ENCODE peak calls at places on chromosomes 13 and 19, in six cellular contexts. One of them, this sample, is unnamed.

GRCh38 chr13:43783820-43784219 is 3.0 kb downstream of the ENOX1 start:
- DNase-seq in CD8-positive, alpha-beta T cell: no peak
- DNase-seq in hepatocyte: peak; percentile 28
- DNase-seq in CD8-positive, alpha-beta memory T cell: no peak
- DNase-seq in tibial nerve: no peak
- DNase-seq in gastrocnemius medialis: no peak
- DNase-seq in this sample: no peak

GRCh38 chr13:94656766-94657165 is 55.1 kb downstream of the GPR180 start:
- DNase-seq in tibial nerve: no peak
- DNase-seq in hepatocyte: peak; percentile 23
- DNase-seq in CD8-positive, alpha-beta memory T cell: no peak
- DNase-seq in CD8-positive, alpha-beta T cell: no peak
- DNase-seq in gastrocnemius medialis: no peak
- DNase-seq in this sample: no peak

GRCh38 chr19:30344446-30345425 is 27.4 kb upstream of the ZNF536 start:
- DNase-seq in tibial nerve: no peak
- DNase-seq in CD8-positive, alpha-beta memory T cell: no peak
- DNase-seq in gastrocnemius medialis: no peak
- DNase-seq in CD8-positive, alpha-beta T cell: no peak
- DNase-seq in hepatocyte: no peak
- DNase-seq in this sample: no peak

GRCh38 chr19:49347835-49348234 is 12.6 kb downstream of the CD37 start:
- DNase-seq in tibial nerve: peak; percentile 48
- DNase-seq in CD8-positive, alpha-beta memory T cell: no peak
- DNase-seq in gastrocnemius medialis: no peak
- DNase-seq in CD8-positive, alpha-beta T cell: no peak
- DNase-seq in hepatocyte: peak; percentile 23
- DNase-seq in this sample: no peak

GRCh38 chr19:5358173-5358800 is 17.7 kb upstream of the PTPRS start:
- DNase-seq in hepatocyte: no peak
- DNase-seq in CD8-positive, alpha-beta memory T cell: no peak
- DNase-seq in CD8-positive, alpha-beta T cell: no peak
- DNase-seq in tibial nerve: no peak
- DNase-seq in gastrocnemius medialis: no peak
- DNase-seq in this sample: no peak

GRCh38 chr13:83618966-83619365 is 263.3 kb downstream of the SLITRK1 start:
- DNase-seq in CD8-positive, alpha-beta memory T cell: no peak
- DNase-seq in CD8-positive, alpha-beta T cell: no peak
- DNase-seq in gastrocnemius medialis: no peak
- DNase-seq in tibial nerve: no peak
- DNase-seq in hepatocyte: no peak
- DNase-seq in this sample: no peak

GRCh38 chr13:102872131-102872530 is 26.3 kb downstream of the ERCC5 start:
- DNase-seq in CD8-positive, alpha-beta T cell: no peak
- DNase-seq in tibial nerve: no peak
- DNase-seq in CD8-positive, alpha-beta memory T cell: no peak
- DNase-seq in hepatocyte: no peak
- DNase-seq in gastrocnemius medialis: no peak
- DNase-seq in this sample: no peak

GRCh38 chr19:5369962-5370367 is 29.4 kb upstream of the PTPRS start:
- DNase-seq in tibial nerve: no peak
- DNase-seq in CD8-positive, alpha-beta memory T cell: peak; percentile 1
- DNase-seq in CD8-positive, alpha-beta T cell: peak; percentile 40
- DNase-seq in gastrocnemius medialis: no peak
- DNase-seq in hepatocyte: peak; percentile 60
- DNase-seq in this sample: no peak

GRCh38 chr13:104014803-104015645 is 948.8 kb upstream of the SLC10A2 start:
- DNase-seq in gastrocnemius medialis: peak; percentile 4
- DNase-seq in hepatocyte: no peak
- DNase-seq in tibial nerve: no peak
- DNase-seq in CD8-positive, alpha-beta T cell: no peak
- DNase-seq in CD8-positive, alpha-beta memory T cell: no peak
- DNase-seq in this sample: no peak

GRCh38 chr13:113997845-113998751 is 24.2 kb upstream of the C13orf46 start:
- DNase-seq in gastrocnemius medialis: no peak
- DNase-seq in hepatocyte: no peak
- DNase-seq in tibial nerve: peak; percentile 63
- DNase-seq in CD8-positive, alpha-beta T cell: no peak
- DNase-seq in CD8-positive, alpha-beta memory T cell: no peak
- DNase-seq in this sample: peak; percentile 85

GRCh38 chr13:79237981-79238380 is 168.1 kb downstream of the RBM26 start:
- DNase-seq in CD8-positive, alpha-beta memory T cell: no peak
- DNase-seq in gastrocnemius medialis: no peak
- DNase-seq in CD8-positive, alpha-beta T cell: no peak
- DNase-seq in tibial nerve: no peak
- DNase-seq in hepatocyte: no peak
- DNase-seq in this sample: no peak

GRCh38 chr13:109336730-109337129 is 449.7 kb downstream of the IRS2 start:
- DNase-seq in hepatocyte: no peak
- DNase-seq in CD8-positive, alpha-beta memory T cell: no peak
- DNase-seq in gastrocnemius medialis: no peak
- DNase-seq in CD8-positive, alpha-beta T cell: no peak
- DNase-seq in tibial nerve: no peak
- DNase-seq in this sample: no peak

GRCh38 chr19:1270168-1270853 is 1.2 kb downstream of the CIRBP start:
- DNase-seq in gastrocnemius medialis: peak; percentile 61
- DNase-seq in hepatocyte: no peak
- DNase-seq in CD8-positive, alpha-beta T cell: no peak
- DNase-seq in tibial nerve: no peak
- DNase-seq in CD8-positive, alpha-beta memory T cell: no peak
- DNase-seq in this sample: no peak

GRCh38 chr19:1272423-1273262 is 2.7 kb upstream of the FAM174C start:
- DNase-seq in CD8-positive, alpha-beta T cell: no peak
- DNase-seq in hepatocyte: no peak
- DNase-seq in tibial nerve: no peak
- DNase-seq in gastrocnemius medialis: no peak
- DNase-seq in CD8-positive, alpha-beta memory T cell: no peak
- DNase-seq in this sample: no peak

GRCh38 chr19:1270854-1271527 is 1.9 kb downstream of the CIRBP start:
- DNase-seq in gastrocnemius medialis: no peak
- DNase-seq in tibial nerve: no peak
- DNase-seq in hepatocyte: no peak
- DNase-seq in CD8-positive, alpha-beta memory T cell: no peak
- DNase-seq in CD8-positive, alpha-beta T cell: no peak
- DNase-seq in this sample: no peak

GRCh38 chr19:1273263-1274041 is 1.9 kb upstream of the FAM174C start:
- DNase-seq in hepatocyte: no peak
- DNase-seq in gastrocnemius medialis: peak; percentile 76
- DNase-seq in CD8-positive, alpha-beta memory T cell: no peak
- DNase-seq in tibial nerve: no peak
- DNase-seq in CD8-positive, alpha-beta T cell: no peak
- DNase-seq in this sample: no peak

DNA sequence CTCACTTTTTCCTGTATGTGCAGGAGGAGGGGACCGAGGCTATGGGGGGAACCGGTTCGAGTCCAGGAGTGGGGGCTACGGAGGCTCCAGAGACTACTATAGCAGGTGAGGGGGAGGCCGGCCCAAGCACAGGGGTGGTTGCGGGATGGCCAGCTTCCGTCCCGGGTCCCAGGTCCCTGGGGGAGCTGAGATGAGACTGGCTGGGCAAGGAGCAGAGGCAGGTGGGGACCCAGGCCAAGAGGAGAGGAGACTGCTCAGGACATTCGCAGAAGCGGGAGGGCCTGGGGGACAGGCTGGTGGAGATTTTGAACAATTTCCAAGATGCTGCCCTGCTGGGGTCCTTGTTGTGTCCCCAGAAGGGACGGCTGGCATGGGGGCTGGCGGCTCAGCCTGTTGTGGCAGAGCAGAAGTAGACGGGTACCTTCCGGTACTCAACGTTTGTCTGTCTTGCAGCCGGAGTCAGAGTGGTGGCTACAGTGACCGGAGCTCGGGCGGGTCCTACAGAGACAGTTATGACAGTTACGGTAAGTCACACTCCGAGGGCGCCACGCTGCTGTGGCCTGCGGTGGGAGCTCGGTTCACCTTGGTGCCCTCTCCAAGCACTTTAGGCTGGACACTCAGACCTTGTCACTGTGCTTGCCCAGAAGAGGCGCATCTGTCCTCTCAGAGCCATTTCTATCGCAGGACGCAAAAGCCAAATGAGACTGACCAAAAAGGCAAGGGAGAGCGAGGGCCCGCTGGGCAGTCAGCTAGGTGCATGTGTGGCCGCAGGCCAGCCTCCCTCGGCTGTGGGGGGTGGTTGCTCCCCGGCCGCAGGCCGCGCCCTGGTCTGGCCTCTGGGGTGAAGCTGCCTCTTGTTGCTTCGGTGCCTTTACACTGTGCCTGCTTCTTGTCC is 2.6 kb downstream of the CIRBP start:
- DNase-seq in CD8-positive, alpha-beta memory T cell: no peak
- DNase-seq in hepatocyte: no peak
- DNase-seq in tibial nerve: no peak
- DNase-seq in CD8-positive, alpha-beta T cell: no peak
- DNase-seq in gastrocnemius medialis: no peak
- DNase-seq in this sample: no peak
- H3K4me3 ChIP-seq in CD8-positive, alpha-beta memory T cell: peak overlapping the region; percentile 99
- H3K4me3 ChIP-seq in hepatocyte: no peak overlapping the region
- H3K4me3 ChIP-seq in tibial nerve: no peak overlapping the region
- H3K4me3 ChIP-seq in CD8-positive, alpha-beta T cell: peak overlapping the region; percentile 84
- H3K4me3 ChIP-seq in gastrocnemius medialis: peak overlapping the region; percentile 51
- H3K4me3 ChIP-seq in this sample: peak overlapping the region; percentile 61

DNA sequence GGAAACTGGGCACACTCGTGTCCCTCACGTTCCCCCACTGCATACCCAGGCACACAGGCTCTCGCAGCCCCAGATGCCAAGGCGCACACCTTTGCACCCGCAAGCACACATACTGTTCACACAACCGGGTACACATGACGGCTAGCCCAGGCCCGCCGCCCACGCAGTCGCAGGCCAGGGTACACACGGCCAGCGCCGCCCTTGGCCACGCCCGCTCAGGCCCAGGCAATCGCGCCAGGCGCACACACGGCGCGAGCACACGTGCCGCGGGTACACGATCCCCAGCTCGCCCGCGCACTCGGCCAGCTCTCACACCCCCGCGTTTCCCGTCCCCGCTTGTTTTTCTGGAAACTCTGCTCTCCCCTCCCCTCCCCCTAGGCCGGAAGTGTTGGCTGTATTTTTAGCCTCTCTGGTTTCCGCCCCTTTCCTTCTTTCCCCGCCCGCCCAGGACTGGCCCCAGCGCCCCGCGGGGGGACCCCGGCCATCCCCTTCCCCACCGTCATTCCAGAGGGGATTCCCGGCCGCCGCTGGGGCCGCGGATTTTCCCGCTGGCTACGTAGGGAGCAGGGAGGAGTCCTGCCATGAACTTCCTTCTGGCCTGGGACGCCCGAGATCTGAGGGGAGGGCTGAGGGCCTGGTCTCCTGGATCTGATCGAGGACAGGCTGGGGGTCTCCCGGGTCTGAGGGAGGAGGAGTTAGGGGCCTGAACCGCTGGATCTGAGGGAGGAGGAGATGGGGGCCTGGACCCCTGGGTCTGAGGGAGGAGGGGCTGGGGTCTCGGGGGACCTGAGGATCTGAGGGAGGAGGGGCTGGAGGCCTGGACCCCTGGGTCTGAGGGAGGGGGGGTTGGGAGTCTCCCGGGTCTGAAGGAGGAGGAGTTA is 4.0 kb upstream of the ZFP36 start:
- DNase-seq in tibial nerve: peak; percentile 94
- DNase-seq in CD8-positive, alpha-beta T cell: peak; percentile 82
- DNase-seq in hepatocyte: peak; percentile 97
- DNase-seq in gastrocnemius medialis: peak; percentile 92
- DNase-seq in CD8-positive, alpha-beta memory T cell: peak; percentile 87
- DNase-seq in this sample: peak; percentile 96
- H3K4me1 ChIP-seq in tibial nerve: peaks cover 60% of the 10 kb centered on the region
- H3K4me1 ChIP-seq in CD8-positive, alpha-beta T cell: peaks cover 75% of the 10 kb centered on the region
- H3K4me1 ChIP-seq in hepatocyte: peaks cover 55% of the 10 kb centered on the region
- H3K4me1 ChIP-seq in gastrocnemius medialis: peaks cover 37% of the 10 kb centered on the region
- H3K4me1 ChIP-seq in CD8-positive, alpha-beta memory T cell: peaks cover 83% of the 10 kb centered on the region
- H3K4me1 ChIP-seq in this sample: no peaks in the 10 kb centered on the region

DNA sequence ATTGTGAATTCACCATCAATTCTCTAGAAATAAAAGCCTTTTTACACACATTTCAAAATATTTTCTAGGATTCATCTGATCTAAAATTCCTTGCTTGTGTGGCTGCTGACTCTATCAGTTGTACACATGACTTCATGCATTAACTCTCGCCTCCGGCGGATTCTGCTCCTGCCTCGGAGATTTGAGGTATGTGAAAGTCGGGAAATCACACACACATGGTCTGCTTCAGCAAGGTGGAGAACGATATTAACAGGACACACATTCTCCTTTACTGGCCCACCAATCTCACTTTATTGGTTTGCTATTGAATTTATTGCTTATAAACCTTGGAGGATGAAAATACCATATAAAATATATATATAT is 855.7 kb downstream of the SLITRK5 start:
- DNase-seq in CD8-positive, alpha-beta T cell: no peak
- DNase-seq in hepatocyte: no peak
- DNase-seq in gastrocnemius medialis: no peak
- DNase-seq in CD8-positive, alpha-beta memory T cell: no peak
- DNase-seq in tibial nerve: no peak
- DNase-seq in this sample: no peak
- H3K9me3 ChIP-seq in CD8-positive, alpha-beta T cell: no peaks in the 10 kb centered on the region
- H3K9me3 ChIP-seq in hepatocyte: no peaks in the 10 kb centered on the region
- H3K9me3 ChIP-seq in gastrocnemius medialis: no peaks in the 10 kb centered on the region
- H3K9me3 ChIP-seq in CD8-positive, alpha-beta memory T cell: no peaks in the 10 kb centered on the region
- H3K9me3 ChIP-seq in tibial nerve: no peaks in the 10 kb centered on the region
- H3K9me3 ChIP-seq in this sample: no peaks in the 10 kb centered on the region

GRCh38 chr19:48321372-48321621 is 4.1 kb upstream of the EMP3 start:
- DNase-seq in gastrocnemius medialis: peak; percentile 93
- DNase-seq in CD8-positive, alpha-beta memory T cell: peak; percentile 97
- DNase-seq in CD8-positive, alpha-beta T cell: peak; percentile 98
- DNase-seq in hepatocyte: peak; percentile 98
- DNase-seq in tibial nerve: peak; percentile 94
- DNase-seq in this sample: peak; percentile 97

GRCh38 chr19:48329167-48329891 is 4.0 kb downstream of the EMP3 start:
- DNase-seq in hepatocyte: peak; percentile 73
- DNase-seq in gastrocnemius medialis: no peak
- DNase-seq in CD8-positive, alpha-beta memory T cell: peak; percentile 23
- DNase-seq in CD8-positive, alpha-beta T cell: peak; percentile 47
- DNase-seq in tibial nerve: no peak
- DNase-seq in this sample: no peak

GRCh38 chr19:48330012-48330681 is 4.8 kb downstream of the EMP3 start:
- DNase-seq in CD8-positive, alpha-beta memory T cell: peak; percentile 80
- DNase-seq in tibial nerve: peak; percentile 32
- DNase-seq in CD8-positive, alpha-beta T cell: peak; percentile 82
- DNase-seq in gastrocnemius medialis: peak; percentile 17
- DNase-seq in hepatocyte: peak; percentile 92
- DNase-seq in this sample: no peak

GRCh38 chr19:48321622-48322591 is 3.4 kb upstream of the EMP3 start:
- DNase-seq in CD8-positive, alpha-beta memory T cell: peak; percentile 99
- DNase-seq in tibial nerve: peak; percentile 98
- DNase-seq in CD8-positive, alpha-beta T cell: peak; percentile 100
- DNase-seq in gastrocnemius medialis: peak; percentile 97
- DNase-seq in hepatocyte: peak; percentile 100
- DNase-seq in this sample: peak; percentile 99

DNA sequence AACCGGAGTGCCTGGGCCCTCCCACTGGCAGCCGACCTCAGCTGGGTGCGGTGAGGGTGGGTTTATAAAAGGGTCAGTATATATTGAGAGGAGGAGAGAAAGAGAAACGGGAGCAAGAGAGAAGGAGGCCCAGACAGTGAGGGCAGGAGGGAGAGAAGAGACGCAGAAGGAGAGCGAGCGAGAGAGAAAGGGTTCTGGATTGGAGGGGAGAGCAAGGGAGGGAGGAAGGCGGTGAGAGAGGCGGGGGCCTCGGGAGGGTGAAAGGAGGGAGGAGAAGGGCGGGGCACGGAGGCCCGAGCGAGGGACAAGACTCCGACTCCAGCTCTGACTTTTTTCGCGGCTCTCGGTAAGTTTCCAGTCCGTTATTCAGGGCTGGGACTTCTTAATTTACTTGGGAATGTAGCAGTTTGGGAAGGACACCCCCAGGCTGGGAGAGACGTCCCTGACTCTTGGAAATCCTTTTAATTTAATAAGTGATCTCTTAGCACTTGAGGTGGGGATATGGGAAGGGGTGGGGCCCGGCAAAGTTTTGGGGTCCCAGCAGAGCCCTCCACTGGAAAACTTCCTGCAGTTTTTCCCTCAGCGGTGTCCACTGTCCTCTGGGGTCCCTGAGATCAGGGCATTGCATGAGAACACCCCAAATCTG is at the start of gene EMP3:
- DNase-seq in CD8-positive, alpha-beta T cell: peak; percentile 85
- DNase-seq in gastrocnemius medialis: peak; percentile 53
- DNase-seq in tibial nerve: peak; percentile 79
- DNase-seq in hepatocyte: peak; percentile 94
- DNase-seq in CD8-positive, alpha-beta memory T cell: peak; percentile 81
- DNase-seq in this sample: peak; percentile 87
- H3K4me3 ChIP-seq in CD8-positive, alpha-beta T cell: peak within 1 kb of the TSS; percentile 93
- H3K4me3 ChIP-seq in gastrocnemius medialis: peak within 1 kb of the TSS; percentile 37
- H3K4me3 ChIP-seq in tibial nerve: peak within 1 kb of the TSS; percentile 47
- H3K4me3 ChIP-seq in hepatocyte: peak within 1 kb of the TSS; percentile 32
- H3K4me3 ChIP-seq in CD8-positive, alpha-beta memory T cell: peak within 1 kb of the TSS; percentile 96
- H3K4me3 ChIP-seq in this sample: peak within 1 kb of the TSS; percentile 61

This sample was measured in right atrium auricular region.